ENCODE peak calls at places on chromosomes 5 and 9, in six cellular contexts. W is activated T-cell treated with anti-CD3 and anti-CD28 coated beads, Interleukin-2, amount 50 U/mL, for 4 hours; N is endothelial cell; T is mesothelial cell of epicardium; K is stimulated activated naive CD8-positive, alpha-beta T cell treated with anti-CD3 and anti-CD28 coated beads, Interleukin-15, Interleukin-2, amounts not matched to agents 100 U/mL and 50 U/mL, for 24 hours; O is hippocampal formation. L is an unnamed sample.

GRCh38 chr9:86741311-86742215 is 205.7 kb downstream of the GAS1 start:
- DNase-seq in N (no peak), T (no peak), K (no peak), W (no peak), O (no peak), L (no peak)

GRCh38 chr9:69637801-69638200 is 34.4 kb downstream of the APBA1 start:
- DNase-seq in T (no peak), K (no peak), W (no peak), O (no peak), N (no peak), L (no peak)

GRCh38 chr5:74149395-74149794 is 491.1 kb downstream of the ENC1 start:
- DNase-seq in N (no peak), T (no peak), W (no peak), K (no peak), O (no peak), L (no peak)

GRCh38 chr9:104606202-104606601 is 775 bp upstream of the OR13C2 start:
- DNase-seq in T (no peak), K (no peak), W (no peak), N (no peak), O (no peak), L (no peak)

GRCh38 chr5:142107729-142108431 is 699 bp upstream of the NDFIP1 start:
- DNase-seq in O (no peak), K (no peak), T (no peak), N (no peak), W (no peak), L (no peak)

GRCh38 chr5:2021484-2022176 is 138.9 kb upstream of the IRX4 start:
- DNase-seq in W (no peak), O (no peak), K (no peak), N (no peak), T (no peak), L (no peak)

GRCh38 chr9:133538851-133539250 is 4.3 kb downstream of the ADAMTSL2 start:
- DNase-seq in O (no peak), K (no peak), W (no peak), T (no peak), N (no peak), L (no peak)

GRCh38 chr5:180283026-180283615 is 8.8 kb downstream of the MAPK9 start:
- DNase-seq in K (no peak), O (no peak), N (no peak), T (no peak), W (no peak), L (no peak)

GRCh38 chr5:121793791-121794190 is 57.9 kb upstream of the FTMT start:
- DNase-seq in O (no peak), W (no peak), N (no peak), K (no peak), T (no peak), L (no peak)

GRCh38 chr5:79962580-79963222 is 28.4 kb downstream of the MTX3 start:
- DNase-seq in W (no peak), O (no peak), N (no peak), T (no peak), K (peak), L (no peak)

GRCh38 chr9:16044116-16044881 is 491.5 kb downstream of the CCDC171 start:
- DNase-seq in W (no peak), O (no peak), K (no peak), N (no peak), T (no peak), L (no peak)

GRCh38 chr9:98520221-98520920 is 188.4 kb downstream of the GABBR2 start:
- DNase-seq in W (no peak), O (no peak), T (no peak), N (no peak), K (no peak), L (no peak)

GRCh38 chr5:169164481-169164925 is 136.4 kb downstream of the SLIT3 start:
- DNase-seq in T (no peak), K (no peak), N (no peak), O (peak), W (no peak), L (no peak)

GRCh38 chr9:113492343-113493079 is 29.0 kb downstream of the RGS3 start:
- DNase-seq in O (no peak), K (no peak), W (no peak), T (peak), N (no peak), L (no peak)

GRCh38 chr9:92042260-92042659 is 73.0 kb downstream of the SPTLC1 start:
- DNase-seq in T (no peak), K (no peak), O (no peak), W (no peak), N (no peak), L (no peak)

GRCh38 chr9:34185778-34186551 is 7.1 kb downstream of the UBAP1 start:
- DNase-seq in K (no peak), N (no peak), T (no peak), O (peak), W (no peak), L (no peak)

GRCh38 chr5:36457511-36458260 is 148.7 kb upstream of the SLC1A3 start:
- DNase-seq in W (no peak), O (no peak), K (no peak), T (no peak), N (no peak), L (no peak)

GRCh38 chr9:38083858-38084555 is 15.0 kb upstream of the SHB start:
- DNase-seq in N (no peak), O (no peak), K (no peak), T (no peak), W (no peak), L (no peak)

GRCh38 chr5:150120617-150121447 is 34.5 kb upstream of the CSF1R start:
- DNase-seq in W (no peak), K (no peak), N (no peak), T (no peak), O (no peak), L (no peak)